ENCODE peak calls at places on chromosome 17, in nine cellular contexts. A is HCT116, O is GM12878, W is SK-N-SH, Z is GM23338, Q is A549, H is HL-60, B is K562, I is HepG2. P is an unnamed sample.

GRCh38 chr17:79840204-79840988 is 1.2 kb upstream of the CBX4 start:
- DNase-seq in O (no peak), Z (peak), H (no peak), Q (no peak), I (no peak), A (no peak), W (peak), B (no peak), P (no peak)

GRCh38 chr17:19766421-19767270 is 18.5 kb upstream of the ALDH3A1 start:
- DNase-seq in W (peak), Z (peak), Q (peak), H (peak), A (peak), I (peak), O (no peak), B (peak), P (no peak)

GRCh38 chr17:69512946-69513345 is 98.4 kb downstream of the MAP2K6 start:
- DNase-seq in B (no peak), A (no peak), O (no peak), W (no peak), Z (no peak), I (no peak), H (no peak), Q (no peak), P (no peak)

GRCh38 chr17:79654960-79655382 is 44.1 kb upstream of the RBFOX3 start:
- DNase-seq in Q (no peak), B (no peak), A (no peak), O (no peak), Z (no peak), H (no peak), W (peak), I (peak), P (no peak)

GRCh38 chr17:79778504-79779087 is 648 bp downstream of the CBX2 start:
- DNase-seq in I (no peak), B (peak), H (no peak), W (peak), Z (peak), Q (no peak), O (no peak), A (no peak), P (no peak)

GRCh38 chr17:78381601-78382168 is 3.2 kb downstream of the PGS1 start:
- DNase-seq in O (no peak), H (peak), B (peak), I (no peak), Q (no peak), Z (peak), A (no peak), W (no peak), P (no peak)

GRCh38 chr17:41972571-41973411 is 6.2 kb downstream of the CNP start:
- DNase-seq in Z (no peak), W (peak), A (no peak), B (no peak), O (no peak), I (no peak), Q (no peak), H (no peak), P (no peak)

GRCh38 chr17:2195729-2196128 is 107.9 kb downstream of the SMG6 start:
- DNase-seq in O (peak), I (no peak), A (no peak), Z (no peak), W (no peak), Q (no peak), B (no peak), H (no peak), P (no peak)

GRCh38 chr17:66523378-66524174 is 221.2 kb downstream of the PRKCA start:
- DNase-seq in B (no peak), Q (no peak), I (no peak), H (no peak), A (no peak), Z (no peak), W (no peak), O (no peak), P (no peak)

GRCh38 chr17:21249086-21249795 is 4.0 kb downstream of the NATD1 start:
- DNase-seq in W (no peak), A (no peak), Z (no peak), I (no peak), Q (no peak), H (no peak), O (no peak), B (no peak), P (no peak)

GRCh38 chr17:79915850-79916430 is 76.7 kb upstream of the CBX4 start:
- DNase-seq in H (peak), Q (peak), O (no peak), B (peak), W (no peak), I (peak), Z (peak), A (peak), P (no peak)

GRCh38 chr17:51120357-51120738 is 320 bp downstream of the SPAG9 start:
- DNase-seq in B (peak), A (no peak), Z (no peak), H (peak), O (no peak), W (peak), I (no peak), Q (peak), P (no peak)

GRCh38 chr17:49525831-49526741 is 31.0 kb downstream of the NGFR start:
- DNase-seq in B (no peak), H (no peak), I (no peak), W (peak), Z (no peak), O (no peak), A (no peak), Q (no peak), P (no peak)

GRCh38 chr17:50986989-50987660 is 121.0 kb upstream of the TOB1 start:
- DNase-seq in H (no peak), Q (no peak), A (no peak), B (no peak), I (no peak), W (no peak), Z (no peak), O (no peak), P (no peak)

GRCh38 chr17:47188266-47188665 is 829 bp downstream of the CDC27 start:
- DNase-seq in I (no peak), A (no peak), W (peak), Q (peak), Z (peak), O (no peak), B (no peak), H (peak), P (no peak)

GRCh38 chr17:1860978-1861377 is 31.2 kb downstream of the RPA1 start:
- DNase-seq in I (no peak), O (no peak), B (no peak), Z (no peak), A (no peak), Q (no peak), H (no peak), W (no peak), P (no peak)

GRCh38 chr17:69300222-69300621 is 26.7 kb downstream of the ABCA5 start:
- DNase-seq in I (no peak), H (peak), A (no peak), Q (no peak), W (no peak), Z (no peak), O (no peak), B (no peak), P (no peak)

GRCh38 chr17:82598256-82599011 is 49.8 kb downstream of the WDR45B start:
- DNase-seq in A (no peak), I (no peak), H (no peak), Z (no peak), Q (no peak), W (peak), B (no peak), O (no peak), P (no peak)

GRCh38 chr17:17849863-17850373 is 13.1 kb upstream of the SREBF1 start:
- DNase-seq in H (peak), Q (no peak), A (no peak), W (peak), I (peak), Z (peak), O (peak), B (peak), P (no peak)

GRCh38 chr17:49501496-49501895 is 6.4 kb downstream of the NGFR start:
- DNase-seq in Z (no peak), W (no peak), A (no peak), B (no peak), Q (no peak), H (no peak), I (peak), O (no peak), P (no peak)

GRCh38 chr17:74532115-74532514 is 840 bp upstream of the CD300LB start:
- DNase-seq in B (no peak), Q (no peak), I (no peak), O (no peak), W (no peak), H (peak), A (no peak), Z (peak), P (no peak)

GRCh38 chr17:27756467-27757371 is 43.6 kb downstream of the NOS2 start:
- DNase-seq in O (no peak), Q (peak), Z (peak), H (peak), W (peak), A (peak), B (peak), I (peak), P (peak)

GRCh38 chr17:58351182-58351581 is 819 bp downstream of the SUPT4H1 start:
- DNase-seq in B (no peak), Q (no peak), A (no peak), O (no peak), I (no peak), Z (no peak), H (no peak), W (no peak), P (no peak)

DNA sequence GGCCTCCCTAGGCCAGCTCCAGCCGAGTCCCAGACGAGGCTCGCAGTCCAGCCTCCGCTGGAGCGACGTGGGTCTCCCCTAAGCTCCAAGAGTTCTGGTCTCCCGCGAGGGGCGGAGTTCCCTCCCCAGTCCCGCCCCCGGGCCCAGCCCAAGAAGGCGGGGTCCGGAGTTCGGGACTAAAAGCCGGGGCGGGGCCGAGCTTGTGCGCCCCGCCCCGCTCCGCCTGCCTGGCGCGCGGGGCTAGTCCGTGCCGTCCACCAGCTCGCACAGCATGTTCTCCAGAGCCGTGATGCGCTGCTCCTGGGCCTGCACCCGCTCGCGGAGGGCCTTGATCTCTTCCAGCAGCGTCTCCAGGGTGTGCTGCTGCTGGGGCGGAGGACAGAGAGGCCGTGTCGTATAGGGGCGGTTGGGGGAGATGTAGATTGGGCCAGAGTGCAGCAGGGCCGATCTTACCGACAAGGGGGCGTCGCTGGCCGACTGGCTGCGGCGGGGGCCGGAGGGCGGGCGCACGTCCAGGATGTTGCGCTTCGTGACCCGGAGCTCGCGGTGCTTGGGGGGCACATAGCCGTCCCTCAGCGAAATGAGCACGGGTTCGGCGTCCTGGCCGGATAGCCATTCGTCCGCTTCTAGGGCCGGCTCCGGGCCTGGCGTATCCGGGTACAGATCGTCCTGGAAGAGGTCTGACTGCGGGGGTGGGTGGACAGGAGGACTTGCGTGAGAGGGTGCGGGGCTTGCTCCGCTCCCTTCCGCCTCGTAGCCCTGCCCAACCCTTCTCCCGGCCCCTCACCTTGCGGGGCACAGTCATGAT is 7.0 kb downstream of the CORO6 start:
- DNase-seq in Z (peak), I (peak), W (peak), H (peak), B (peak), O (no peak), Q (peak), A (no peak), P (no peak)
- TF ChIP-seq REST in Z (no peak), I (no peak), W (no peak), H (no peak), B (no peak), O (no peak), Q (no peak), A (no peak), P (no peak)

GRCh38 chr17:56257075-56257474 is 103.8 kb downstream of the ANKFN1 start:
- DNase-seq in H (no peak), Z (peak), O (no peak), I (no peak), W (no peak), B (no peak), A (no peak), Q (no peak), P (no peak)
- TF ChIP-seq CTCF in H (no peak), Z (peak), O (no peak), I (no peak), W (no peak), B (no peak), A (peak), Q (no peak), P (no peak)

GRCh38 chr17:76137026-76137350 is 4.1 kb downstream of the FOXJ1 start:
- DNase-seq in I (no peak), W (no peak), O (no peak), A (no peak), Z (no peak), H (no peak), Q (no peak), B (no peak), P (no peak)
- TF ChIP-seq REST in I (no peak), W (no peak), O (no peak), A (no peak), Z (no peak), H (no peak), Q (no peak), B (no peak), P (no peak)

DNA sequence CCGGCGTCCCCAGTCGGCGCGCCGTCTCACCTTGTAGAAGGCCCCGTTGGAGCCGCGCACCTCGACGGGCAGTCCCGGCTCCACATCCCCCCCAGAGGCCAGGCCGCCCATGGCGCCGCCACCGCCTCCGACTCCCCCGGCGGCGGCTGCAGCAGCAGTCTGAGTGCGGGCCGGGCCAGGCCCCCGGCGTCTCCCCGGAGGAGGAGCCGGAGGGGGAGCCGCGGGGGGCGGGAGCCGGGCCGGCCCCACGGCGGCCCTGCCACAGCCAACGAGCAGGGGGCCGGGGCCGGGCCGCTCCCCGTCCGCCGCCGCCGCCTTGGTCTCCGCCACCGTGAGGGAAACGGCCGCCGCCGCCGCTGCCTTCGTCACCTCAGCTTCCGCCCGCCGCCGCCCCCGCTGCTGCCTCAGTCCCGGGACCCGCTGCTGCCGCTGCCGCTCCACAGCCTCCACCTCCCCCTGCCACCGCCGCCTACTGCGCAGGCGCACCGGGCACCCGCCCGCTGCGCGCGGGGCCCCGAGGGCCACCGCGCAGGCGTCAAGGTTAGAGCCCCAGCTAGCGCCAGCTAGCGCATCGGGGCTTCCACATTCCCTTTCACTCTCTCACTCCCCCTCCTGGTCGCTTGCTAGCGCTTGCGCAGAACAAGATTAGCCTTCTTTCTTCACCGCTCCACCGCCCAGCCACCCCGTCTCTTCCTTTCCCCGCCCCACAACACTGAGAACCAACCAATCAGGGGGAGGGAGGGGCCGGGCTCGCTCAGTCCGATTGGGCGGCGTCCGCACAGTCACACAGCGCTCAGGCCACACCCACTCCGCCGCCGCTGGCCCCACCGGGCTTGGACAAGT is at the start of gene FXR2:
- DNase-seq in Q (peak), Z (peak), I (peak), B (peak), O (peak), A (peak), W (peak), H (peak), P (peak)
- TF ChIP-seq CTCF in Q (peak), Z (peak), I (peak), B (peak), O (peak), A (peak), W (peak), H (no peak), P (peak)

DNA sequence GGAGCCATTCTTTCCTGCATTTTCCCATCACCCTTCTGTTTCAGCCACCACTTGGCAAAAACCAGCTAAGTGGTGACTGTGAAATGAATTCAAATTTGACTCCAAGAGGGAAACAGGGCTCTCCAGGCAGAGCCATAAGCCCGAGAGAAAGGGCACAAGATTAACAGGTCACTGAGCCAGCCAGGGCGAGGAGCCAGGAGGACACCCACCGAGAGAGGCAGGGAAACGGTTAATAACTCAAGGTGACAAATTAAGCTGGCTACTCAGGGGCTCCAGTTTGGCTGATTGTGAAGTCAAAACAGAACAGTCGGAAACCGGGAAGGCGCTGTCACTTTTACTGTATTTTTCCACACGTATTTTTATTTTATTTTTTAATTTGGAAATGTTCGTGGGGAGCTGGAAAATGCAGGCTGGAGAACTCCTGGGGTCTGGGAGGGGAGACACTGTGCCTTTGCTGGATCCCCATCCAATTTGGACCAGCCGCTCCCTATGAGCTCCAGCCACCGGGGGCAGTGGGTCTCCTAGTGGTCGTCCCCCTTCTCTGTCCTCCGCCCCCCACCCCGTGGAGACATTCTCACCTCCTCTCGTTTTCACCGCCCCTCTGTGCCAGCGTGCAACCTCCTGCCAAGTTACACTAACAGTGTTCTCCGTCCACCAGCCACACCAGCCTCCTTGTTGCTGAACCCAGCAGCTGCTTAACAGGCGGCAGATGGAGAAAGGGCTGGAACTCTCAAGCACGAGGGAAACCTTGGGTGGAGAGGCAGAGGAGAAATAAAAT is 67.6 kb upstream of the SOX9 start:
- DNase-seq in Z (peak), B (no peak), W (peak), I (no peak), O (no peak), H (no peak), Q (no peak), A (no peak), P (no peak)
- TF ChIP-seq REST in Z (no peak), B (no peak), W (no peak), I (no peak), O (no peak), H (no peak), Q (no peak), A (no peak), P (no peak)

GRCh38 chr17:38746004-38746892 is 1.9 kb downstream of the PCGF2 start:
- DNase-seq in Q (no peak), I (peak), B (no peak), Z (peak), O (no peak), A (no peak), H (no peak), W (no peak), P (no peak)

GRCh38 chr17:38746893-38747384 is 1.2 kb downstream of the PCGF2 start:
- DNase-seq in I (no peak), Q (no peak), O (no peak), A (no peak), W (no peak), Z (no peak), H (no peak), B (no peak), P (no peak)

GRCh38 chr17:38749222-38750043 is 1.3 kb upstream of the PCGF2 start:
- DNase-seq in I (peak), Z (peak), Q (peak), H (peak), O (no peak), A (peak), B (peak), W (peak), P (no peak)

GRCh38 chr17:38748329-38749221 is at the start of gene PCGF2:
- DNase-seq in O (no peak), W (peak), H (no peak), A (peak), B (peak), Z (peak), Q (peak), I (peak), P (no peak)

GRCh38 chr17:38747385-38748328 is 479 bp downstream of the PCGF2 start:
- DNase-seq in Q (no peak), B (peak), A (no peak), H (no peak), O (no peak), W (peak), I (no peak), Z (peak), P (no peak)
- TF ChIP-seq CTCF in Q (peak), B (peak), A (no peak), H (no peak), O (peak), W (peak), I (peak), Z (peak), P (no peak)

DNA sequence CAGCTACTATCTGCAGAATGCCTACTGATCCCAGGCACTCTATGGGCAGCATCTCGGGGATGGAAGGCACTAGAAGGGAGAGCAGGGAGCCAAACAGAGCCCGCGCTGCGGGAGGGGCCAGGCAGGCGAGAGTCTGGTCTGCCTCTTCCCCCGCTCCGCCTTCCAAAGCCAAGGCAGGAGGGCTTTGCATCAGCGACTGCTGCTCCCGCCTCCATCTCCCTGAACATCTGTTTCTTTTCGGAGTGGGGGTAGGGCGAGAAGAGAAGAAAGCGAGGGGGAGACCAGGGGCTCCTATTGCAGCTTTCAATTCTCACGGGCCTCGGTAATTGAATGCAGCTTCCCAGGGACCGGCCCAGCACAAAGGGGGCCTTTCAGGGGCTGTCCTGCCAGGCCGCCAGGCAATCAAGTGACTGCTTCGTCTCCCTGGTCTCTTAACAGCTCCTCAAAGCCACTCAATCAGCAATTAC is 31.4 kb upstream of the CDC42EP4 start:
- DNase-seq in W (peak), A (no peak), H (no peak), O (no peak), B (peak), Z (peak), Q (no peak), I (no peak), P (no peak)
- TF ChIP-seq REST in W (no peak), A (no peak), H (no peak), O (no peak), B (no peak), Z (no peak), Q (no peak), I (no peak), P (no peak)

GRCh38 chr17:67576471-67576870 is 141.3 kb upstream of the NOL11 start:
- DNase-seq in I (no peak), B (no peak), Q (no peak), W (no peak), A (no peak), O (no peak), H (no peak), Z (no peak), P (no peak)

GRCh38 chr17:67573987-67574657 is 143.6 kb upstream of the NOL11 start:
- DNase-seq in W (no peak), Q (no peak), A (no peak), I (no peak), O (no peak), Z (no peak), B (no peak), H (no peak), P (no peak)

GRCh38 chr17:67577429-67577828 is 140.3 kb upstream of the NOL11 start:
- DNase-seq in W (no peak), O (no peak), H (no peak), Z (no peak), A (no peak), Q (no peak), B (no peak), I (no peak), P (no peak)

GRCh38 chr17:67574658-67575293 is 143.0 kb upstream of the NOL11 start:
- DNase-seq in A (no peak), I (no peak), Z (no peak), W (no peak), O (peak), B (no peak), H (no peak), Q (no peak), P (no peak)

GRCh38 chr17:67575325-67575724 is 142.4 kb upstream of the NOL11 start:
- DNase-seq in B (no peak), W (no peak), Z (no peak), H (no peak), A (no peak), Q (no peak), O (peak), I (peak), P (no peak)
- TF ChIP-seq CTCF in B (peak), W (no peak), Z (peak), H (no peak), A (no peak), Q (no peak), O (peak), I (peak), P (no peak)

P was measured in Panc1.